ENCODE peak calls at places on chromosomes 3 and 15, in eight cellular contexts. C is WTC11; R is ovary; A is CD8-positive, alpha-beta T cell; U is upper lobe of right lung; Q is uterus; P is foreskin fibroblast; G is CD4-positive, alpha-beta T cell. F is an unnamed sample.

GRCh38 chr15:58517682-58518525 is 86.1 kb downstream of the LIPC start:
- DNase-seq in Q (no peak), A (no peak), U (no peak), P (no peak), R (no peak), G (no peak), C (no peak), F (no peak)

GRCh38 chr15:100780208-100780800 is 99.3 kb upstream of the ALDH1A3 start:
- DNase-seq in C (peak), Q (no peak), U (peak), A (no peak), G (no peak), P (no peak), R (no peak), F (no peak)

GRCh38 chr15:97502038-97502437 is 458.5 kb upstream of the ARRDC4 start:
- DNase-seq in C (no peak), R (no peak), Q (no peak), P (no peak), A (no peak), U (no peak), G (no peak), F (no peak)

GRCh38 chr3:46677096-46677702 is 16.3 kb downstream of the ALS2CL start:
- DNase-seq in Q (peak), R (no peak), U (no peak), P (no peak), G (no peak), C (no peak), A (no peak), F (no peak)

GRCh38 chr3:184764176-184764575 is 47.8 kb upstream of the VPS8 start:
- DNase-seq in C (no peak), Q (no peak), A (no peak), P (no peak), U (no peak), R (no peak), G (no peak), F (no peak)

GRCh38 chr15:59339252-59339672 is 33.4 kb downstream of the MYO1E start:
- DNase-seq in R (no peak), U (no peak), A (no peak), P (peak), G (no peak), Q (no peak), C (no peak), F (no peak)

GRCh38 chr3:99902091-99902490 is 84.4 kb downstream of the CMSS1 start:
- DNase-seq in U (no peak), G (no peak), Q (no peak), A (no peak), R (no peak), P (no peak), C (no peak), F (no peak)

GRCh38 chr3:142279965-142280590 is 54.7 kb upstream of the GK5 start:
- DNase-seq in U (no peak), P (peak), Q (peak), A (peak), G (no peak), C (peak), R (peak), F (no peak)

GRCh38 chr3:10964537-10965167 is 27.9 kb upstream of the SLC6A1 start:
- DNase-seq in Q (no peak), P (no peak), G (no peak), U (no peak), A (no peak), C (peak), R (no peak), F (peak)

GRCh38 chr15:60799885-60800728 is 321.2 kb upstream of the ICE2 start:
- DNase-seq in P (peak), R (no peak), C (no peak), Q (no peak), G (no peak), U (no peak), A (peak), F (no peak)

GRCh38 chr3:60909526-60909925 is 341.7 kb downstream of the FHIT start:
- DNase-seq in G (no peak), P (no peak), Q (no peak), C (no peak), U (no peak), R (no peak), A (no peak), F (no peak)

GRCh38 chr3:72829701-72830100 is 18.5 kb downstream of the SHQ1 start:
- DNase-seq in A (no peak), P (no peak), Q (no peak), C (no peak), R (no peak), G (no peak), U (no peak), F (no peak)

GRCh38 chr3:193830791-193831191 is 237.8 kb downstream of the OPA1 start:
- DNase-seq in G (no peak), A (no peak), P (no peak), U (no peak), Q (no peak), R (no peak), C (no peak), F (no peak)

GRCh38 chr3:49924683-49925082 is 4.9 kb downstream of the MON1A start:
- DNase-seq in C (no peak), R (no peak), P (peak), G (no peak), Q (no peak), U (no peak), A (no peak), F (no peak)

GRCh38 chr3:27431116-27431515 is 53.1 kb downstream of the SLC4A7 start:
- DNase-seq in G (no peak), R (no peak), Q (no peak), A (no peak), U (no peak), P (peak), C (no peak), F (no peak)

GRCh38 chr3:138898301-138898700 is 48.6 kb downstream of the FOXL2 start:
- DNase-seq in A (no peak), G (no peak), U (no peak), P (peak), R (no peak), Q (no peak), C (no peak), F (no peak)

GRCh38 chr3:17360991-17361390 is 381.4 kb downstream of the TBC1D5 start:
- DNase-seq in G (no peak), C (no peak), P (no peak), Q (no peak), A (no peak), U (no peak), R (no peak), F (no peak)

GRCh38 chr15:51751687-51752683 is 588 bp downstream of the TMOD2 start:
- DNase-seq in Q (peak), G (no peak), A (peak), P (no peak), C (peak), U (peak), R (no peak), F (peak)

GRCh38 chr15:38647683-38648082 is 83.1 kb upstream of the RASGRP1 start:
- DNase-seq in R (no peak), P (no peak), A (no peak), C (no peak), G (no peak), Q (no peak), U (no peak), F (no peak)
- TF ChIP-seq CTCF in R (no peak), P (peak), A (no peak), C (no peak), G (no peak), Q (no peak), U (peak), F (peak)

GRCh38 chr3:131608741-131609140 is 106.0 kb upstream of the MRPL3 start:
- DNase-seq in A (no peak), R (no peak), C (no peak), G (no peak), Q (no peak), P (no peak), U (no peak), F (no peak)

GRCh38 chr3:131612745-131613144 is 110.0 kb upstream of the MRPL3 start:
- DNase-seq in Q (no peak), G (no peak), A (no peak), U (no peak), P (no peak), R (no peak), C (no peak), F (no peak)

GRCh38 chr3:131608296-131608695 is 105.5 kb upstream of the MRPL3 start:
- DNase-seq in A (no peak), U (no peak), C (no peak), P (no peak), R (no peak), Q (no peak), G (no peak), F (no peak)

DNA sequence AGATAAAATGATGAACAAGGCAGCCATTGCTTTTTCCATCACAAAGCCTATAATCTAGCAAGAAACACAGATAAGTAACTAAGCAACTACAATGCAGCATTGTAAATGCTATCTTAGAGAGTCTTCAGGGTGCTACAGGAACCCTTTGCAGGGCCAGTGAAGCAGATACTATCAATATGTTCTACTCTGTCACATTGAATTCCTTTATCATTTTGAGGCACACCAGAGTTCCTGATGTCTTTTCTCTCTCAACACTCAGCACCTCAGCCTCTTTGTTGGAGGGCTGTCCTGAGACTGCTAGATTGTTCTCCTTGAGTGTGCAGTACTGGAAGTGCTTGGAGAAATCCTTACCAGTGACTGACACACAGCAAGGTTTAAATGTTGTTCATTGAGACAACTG is 107.4 kb upstream of the MRPL3 start:
- DNase-seq in P (no peak), U (no peak), R (no peak), Q (no peak), G (no peak), C (no peak), A (no peak), F (no peak)
- TF ChIP-seq CTCF in P (no peak), U (no peak), R (no peak), Q (no peak), G (no peak), C (no peak), A (no peak), F (no peak)

DNA sequence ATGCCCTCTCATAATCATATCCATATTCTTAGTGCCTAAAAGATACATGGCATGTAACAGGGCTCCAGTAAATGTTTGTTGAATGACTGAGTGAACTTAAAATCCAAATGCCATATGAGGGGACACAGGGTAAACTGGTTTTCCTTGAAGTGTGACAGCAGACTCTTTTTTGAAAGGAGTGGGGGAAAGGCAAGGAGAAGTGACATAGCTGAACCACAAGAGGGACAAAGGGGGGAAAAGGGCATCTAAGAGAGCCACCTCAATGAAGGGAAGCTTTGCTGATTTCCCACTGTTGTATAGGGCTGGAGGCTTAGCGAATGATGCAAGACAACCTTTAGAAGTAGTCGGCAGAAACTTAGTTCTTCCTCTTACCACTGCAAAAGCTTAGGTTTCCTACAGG is 9.1 kb downstream of the TRIM42 start:
- DNase-seq in U (no peak), P (no peak), G (no peak), A (no peak), R (no peak), Q (no peak), C (no peak), F (no peak)
- TF ChIP-seq CTCF in U (no peak), P (no peak), G (no peak), A (no peak), R (no peak), Q (no peak), C (no peak), F (no peak)

GRCh38 chr3:98185180-98185579 is 18.7 kb downstream of the OR5H15 start:
- DNase-seq in R (no peak), C (peak), A (no peak), G (no peak), Q (no peak), U (no peak), P (no peak), F (no peak)

DNA sequence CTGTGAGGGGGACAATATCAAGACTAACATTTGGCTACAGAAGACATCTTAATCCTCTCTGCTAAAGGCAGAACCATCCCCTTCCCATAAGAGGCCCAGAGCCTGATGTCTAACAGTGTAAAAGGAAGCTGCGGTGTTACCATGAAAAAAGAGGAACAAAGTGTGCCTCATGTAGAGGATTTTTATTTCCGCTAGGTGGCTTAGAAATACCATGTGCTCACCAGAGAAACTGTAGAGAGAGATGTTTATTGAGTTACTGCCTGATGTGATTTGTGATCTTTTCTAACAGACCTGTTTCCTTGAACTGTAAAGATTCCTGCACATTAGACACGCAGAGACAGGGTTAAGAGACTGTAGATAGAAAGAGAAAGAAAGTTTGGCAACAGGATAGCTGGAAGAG is 22.1 kb downstream of the OR5H15 start:
- DNase-seq in Q (no peak), U (no peak), C (no peak), R (no peak), P (no peak), G (no peak), A (no peak), F (no peak)
- TF ChIP-seq CTCF in Q (no peak), U (peak), C (peak), R (no peak), P (no peak), G (no peak), A (no peak), F (peak)

GRCh38 chr3:58234516-58234931 is 3.1 kb upstream of the ABHD6 start:
- DNase-seq in C (no peak), G (no peak), R (no peak), P (peak), A (no peak), U (no peak), Q (no peak), F (no peak)

GRCh38 chr3:58236527-58237237 is 910 bp upstream of the ABHD6 start:
- DNase-seq in Q (no peak), P (no peak), G (no peak), U (no peak), A (no peak), R (no peak), C (peak), F (no peak)

GRCh38 chr3:58235970-58236369 is 1.6 kb upstream of the ABHD6 start:
- DNase-seq in A (no peak), U (no peak), G (no peak), P (no peak), Q (no peak), C (no peak), R (no peak), F (no peak)

GRCh38 chr3:58231666-58232065 is 5.9 kb upstream of the ABHD6 start:
- DNase-seq in C (no peak), R (no peak), Q (no peak), G (no peak), A (no peak), P (no peak), U (no peak), F (no peak)

GRCh38 chr3:58230876-58231552 is 6.6 kb upstream of the ABHD6 start:
- DNase-seq in Q (no peak), U (no peak), A (no peak), G (no peak), P (no peak), R (no peak), C (no peak), F (no peak)
- TF ChIP-seq CTCF in Q (no peak), U (no peak), A (no peak), G (no peak), P (no peak), R (no peak), C (no peak), F (no peak)

DNA sequence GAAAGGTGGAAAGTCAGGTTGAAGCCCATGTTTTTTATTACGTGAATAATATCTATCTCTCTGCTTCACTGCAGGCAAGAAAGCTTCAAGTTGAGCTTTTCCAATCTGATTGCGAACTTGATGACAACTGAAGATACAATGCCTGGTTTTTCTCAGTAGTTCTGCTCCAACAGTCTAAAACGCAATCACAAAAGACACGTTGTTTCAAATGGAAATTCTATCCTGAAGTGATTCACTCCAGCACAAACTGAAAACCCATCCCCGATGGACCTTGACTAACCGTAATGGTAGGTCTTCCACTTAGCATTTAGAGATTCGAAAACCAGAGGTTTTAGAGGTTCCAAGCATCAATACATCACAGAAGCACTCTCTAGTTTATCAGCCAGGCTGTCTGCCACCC is 10.6 kb downstream of the B4GALT4 start:
- DNase-seq in Q (no peak), C (no peak), R (no peak), U (no peak), A (no peak), P (no peak), G (no peak), F (no peak)
- TF ChIP-seq CTCF in Q (no peak), C (no peak), R (no peak), U (no peak), A (no peak), P (no peak), G (no peak), F (no peak)